ENCODE peak calls at places on chromosome 13, in four cellular contexts. N is brain microvascular endothelial cell; B is CD4-positive, CD25-positive, alpha-beta regulatory T cell; E is heart right ventricle. Z is an unnamed sample.

GRCh38 chr13:46598820-46599180 is 45.8 kb downstream of the LRCH1 start:
- DNase-seq in N (no peak), B (no peak), E (no peak), Z (no peak)

GRCh38 chr13:86446311-86446710 is 647.1 kb upstream of the SLITRK6 start:
- DNase-seq in N (peak), B (no peak), E (no peak), Z (no peak)

GRCh38 chr13:71477735-71478134 is 389.3 kb downstream of the DACH1 start:
- DNase-seq in N (no peak), B (no peak), E (no peak), Z (no peak)

GRCh38 chr13:33194820-33195692 is 90.5 kb downstream of the STARD13 start:
- DNase-seq in N (peak), B (no peak), E (no peak), Z (no peak)

GRCh38 chr13:42836930-42837329 is 55.5 kb downstream of the FAM216B start:
- DNase-seq in N (peak), B (no peak), E (no peak), Z (no peak)

GRCh38 chr13:112755331-112755730 is 65.5 kb downstream of the ATP11A start:
- DNase-seq in N (no peak), B (no peak), E (no peak), Z (no peak)

GRCh38 chr13:113654591-113655357 is 3.2 kb downstream of the ATP4B start:
- DNase-seq in N (no peak), B (no peak), E (no peak), Z (no peak)

GRCh38 chr13:26557393-26558073 is at the start of gene WASF3:
- DNase-seq in N (peak), B (no peak), E (peak), Z (no peak)

GRCh38 chr13:30204564-30204963 is 102.8 kb downstream of the KATNAL1 start:
- DNase-seq in N (no peak), B (no peak), E (no peak), Z (no peak)

GRCh38 chr13:47170971-47171370 is 274.1 kb upstream of the HTR2A start:
- DNase-seq in N (no peak), B (no peak), E (no peak), Z (no peak)

GRCh38 chr13:34011552-34012085 is 193.7 kb downstream of the RFC3 start:
- DNase-seq in N (no peak), B (no peak), E (no peak), Z (no peak)

GRCh38 chr13:74115138-74115537 is 19.1 kb downstream of the KLF12 start:
- DNase-seq in N (peak), B (no peak), E (no peak), Z (no peak)

DNA sequence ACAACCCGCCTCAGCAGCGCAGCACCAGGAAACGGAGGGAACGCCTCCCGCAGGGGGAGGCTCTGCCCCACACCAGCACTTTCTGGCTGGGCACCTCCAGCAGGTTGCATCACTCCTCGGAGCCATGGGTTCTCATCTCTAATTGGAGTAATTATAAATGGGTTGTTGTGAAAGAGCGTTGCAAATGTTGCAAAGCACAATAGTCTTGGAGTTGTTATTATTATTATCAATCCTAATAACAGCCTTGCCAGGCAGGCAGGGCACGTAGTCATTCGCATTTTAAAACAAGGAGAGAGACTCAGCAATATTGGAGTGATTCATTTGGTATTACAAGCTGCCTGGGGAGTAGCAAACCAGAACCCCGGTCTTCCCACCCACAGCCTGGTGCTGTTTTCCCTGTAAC is 108.6 kb upstream of the GJB6 start:
- DNase-seq in N (no peak), B (no peak), E (no peak), Z (no peak)
- H3K27ac ChIP-seq in N (no peak), B (no peak), E (no peak), Z (no peak)

GRCh38 chr13:98586400-98587144 is 9.7 kb upstream of the STK24 start:
- DNase-seq in N (no peak), B (no peak), E (no peak), Z (no peak)

GRCh38 chr13:98582947-98583346 is 6.0 kb upstream of the STK24 start:
- DNase-seq in N (no peak), B (no peak), E (no peak), Z (no peak)

GRCh38 chr13:98585398-98585754 is 8.5 kb upstream of the STK24 start:
- DNase-seq in N (no peak), B (no peak), E (no peak), Z (no peak)

GRCh38 chr13:98585946-98586345 is 9.0 kb upstream of the STK24 start:
- DNase-seq in N (no peak), B (no peak), E (no peak), Z (no peak)

DNA sequence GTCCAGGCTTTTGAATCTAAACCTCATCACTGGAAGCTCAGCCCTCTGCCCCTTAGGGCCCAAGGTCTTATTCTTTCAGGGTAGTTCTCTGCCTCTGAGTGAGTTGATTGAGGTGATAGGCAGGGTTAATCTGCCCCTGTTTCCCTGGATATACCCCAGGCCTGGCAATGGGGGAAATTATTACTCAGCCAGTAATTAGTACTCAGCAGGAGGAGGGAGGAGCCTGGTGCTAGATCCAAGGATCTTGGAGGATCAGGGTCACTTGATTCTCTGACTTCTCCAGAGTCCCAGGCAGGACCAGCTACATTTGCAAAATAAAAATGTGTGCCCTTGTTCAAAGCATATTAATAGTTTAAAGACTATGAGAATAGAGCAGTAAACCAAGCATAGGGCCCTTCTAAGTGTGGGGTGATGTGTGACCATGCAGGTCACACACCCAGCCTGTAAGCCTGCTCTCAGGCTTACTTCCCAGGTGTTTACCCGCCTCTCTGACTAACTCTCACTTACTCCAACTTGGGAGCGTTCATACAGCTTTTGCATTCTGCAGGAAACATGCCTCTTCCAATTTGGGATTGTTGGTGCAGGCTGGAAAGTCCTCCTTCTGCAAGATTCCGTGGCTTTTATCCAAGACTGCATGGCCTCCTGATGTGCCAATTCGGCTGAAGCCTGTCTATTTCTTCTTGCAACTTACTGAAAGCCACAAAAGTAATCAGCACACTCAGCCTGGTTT is 7.9 kb upstream of the STK24 start:
- DNase-seq in N (no peak), B (no peak), E (no peak), Z (no peak)
- H3K27ac ChIP-seq in N (no peak), B (no peak), E (no peak), Z (no peak)

GRCh38 chr13:39381456-39381855 is 221.5 kb downstream of the LHFPL6 start:
- DNase-seq in N (no peak), B (no peak), E (no peak), Z (no peak)

GRCh38 chr13:39379667-39380655 is 223.0 kb downstream of the LHFPL6 start:
- DNase-seq in N (no peak), B (no peak), E (no peak), Z (no peak)

GRCh38 chr13:39385621-39386231 is 217.3 kb downstream of the LHFPL6 start:
- DNase-seq in N (peak), B (no peak), E (no peak), Z (no peak)

GRCh38 chr13:39385154-39385553 is 217.8 kb downstream of the LHFPL6 start:
- DNase-seq in N (no peak), B (no peak), E (no peak), Z (no peak)
- H3K27ac ChIP-seq in N (no peak), B (no peak), E (peak), Z (no peak)

DNA sequence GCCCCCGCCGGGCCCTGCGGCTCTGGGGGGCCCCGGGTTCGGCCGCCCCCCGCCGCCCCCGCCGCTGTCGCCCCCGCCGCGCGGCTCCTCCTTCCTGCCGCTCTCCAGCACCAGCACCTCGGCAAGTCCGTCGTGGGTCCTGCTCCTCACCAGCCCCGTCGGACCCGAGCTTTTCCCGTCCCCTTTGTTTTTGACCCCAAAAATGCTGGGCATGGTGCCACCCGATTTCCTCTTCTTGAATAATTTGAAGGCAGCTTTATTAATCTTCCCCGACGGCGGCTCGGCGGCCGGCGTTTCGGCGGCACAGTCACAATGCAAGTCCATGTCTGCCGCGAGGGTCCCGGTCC is 945 bp downstream of the AMER2 start:
- DNase-seq in N (no peak), B (no peak), E (no peak), Z (no peak)
- H3K27ac ChIP-seq in N (no peak), B (no peak), E (no peak), Z (no peak)

GRCh38 chr13:99941911-99942310 is 29.7 kb downstream of the ZIC5 start:
- DNase-seq in N (no peak), B (no peak), E (no peak), Z (no peak)

GRCh38 chr13:99935772-99936171 is 35.8 kb downstream of the ZIC5 start:
- DNase-seq in N (no peak), B (no peak), E (no peak), Z (no peak)

GRCh38 chr13:99944606-99945005 is 27.0 kb downstream of the ZIC5 start:
- DNase-seq in N (no peak), B (no peak), E (no peak), Z (no peak)

GRCh38 chr13:99941086-99941485 is 30.5 kb downstream of the ZIC5 start:
- DNase-seq in N (no peak), B (no peak), E (no peak), Z (no peak)
- H3K27ac ChIP-seq in N (no peak), B (no peak), E (no peak), Z (no peak)

GRCh38 chr13:75478659-75479058 is 3.3 kb downstream of the TBC1D4 start:
- DNase-seq in N (no peak), B (no peak), E (no peak), Z (no peak)

GRCh38 chr13:75482070-75482819 is at the start of gene TBC1D4:
- DNase-seq in N (peak), B (peak), E (peak), Z (peak)

GRCh38 chr13:75480691-75481175 is 1.2 kb downstream of the TBC1D4 start:
- DNase-seq in N (no peak), B (no peak), E (peak), Z (peak)

GRCh38 chr13:75481176-75482069 is 546 bp downstream of the TBC1D4 start:
- DNase-seq in N (no peak), B (peak), E (peak), Z (peak)

DNA sequence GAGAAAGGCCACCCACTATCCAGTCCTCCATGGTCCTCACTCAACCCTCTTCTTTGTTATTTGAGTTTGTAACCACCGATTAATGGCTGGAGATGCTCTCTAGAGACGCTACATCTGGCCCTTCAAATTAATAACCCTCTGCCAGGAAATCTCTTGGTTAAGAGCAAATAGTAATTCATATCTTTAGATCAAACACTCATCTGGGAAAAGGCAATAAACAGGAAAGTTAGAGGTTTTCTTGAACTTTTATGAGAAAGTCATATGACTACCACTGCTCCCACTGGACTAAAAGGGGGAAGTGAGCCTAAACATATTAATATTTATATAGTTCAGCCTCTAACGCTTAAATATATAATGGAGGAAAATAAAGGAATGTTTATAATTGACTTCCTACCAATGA is 2.9 kb downstream of the TBC1D4 start:
- DNase-seq in N (no peak), B (no peak), E (no peak), Z (no peak)
- H3K27ac ChIP-seq in N (no peak), B (no peak), E (peak), Z (no peak)

DNA sequence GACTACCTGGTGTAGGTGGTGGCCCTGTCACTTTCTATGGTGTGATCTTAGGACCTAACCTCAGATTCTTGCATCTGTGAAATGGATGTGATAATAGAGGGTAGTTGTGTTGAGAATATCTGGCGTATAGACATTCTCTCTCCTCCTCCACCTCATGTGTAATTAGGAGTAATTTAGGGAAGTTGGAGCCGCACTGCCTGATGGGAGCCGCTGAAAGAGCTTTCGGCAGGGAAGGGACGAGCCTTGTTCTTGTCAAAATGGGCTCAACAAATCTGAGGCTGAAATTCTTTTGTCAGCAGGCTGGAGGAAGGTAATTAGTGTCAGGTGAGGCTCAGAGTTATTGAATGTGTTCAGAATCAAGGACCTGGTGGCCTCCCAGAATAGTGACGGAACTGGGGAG is 47.3 kb downstream of the SPATA13 start:
- DNase-seq in N (no peak), B (no peak), E (no peak), Z (no peak)
- H3K27ac ChIP-seq in N (no peak), B (no peak), E (no peak), Z (no peak)

DNA sequence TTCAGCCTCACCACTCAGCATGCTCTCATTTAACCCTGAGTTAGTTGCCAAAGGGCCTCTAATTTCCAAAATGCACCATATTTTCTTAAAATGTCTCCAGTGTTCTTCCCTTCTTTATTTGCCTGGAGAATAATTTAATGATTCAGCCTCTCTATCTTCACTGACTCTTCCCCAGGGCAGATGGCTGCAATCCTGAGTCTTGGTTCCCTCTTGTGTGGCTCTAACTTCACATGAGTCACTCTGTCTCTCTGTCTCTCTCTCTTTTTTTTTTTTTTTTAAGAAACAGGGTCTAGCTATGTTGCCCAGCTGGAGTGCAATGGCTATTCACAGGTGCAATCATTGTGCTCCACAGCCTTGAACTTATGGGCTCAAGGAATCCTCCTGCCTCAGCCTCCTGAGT is 251.4 kb downstream of the VWA8 start:
- DNase-seq in N (no peak), B (no peak), E (no peak), Z (no peak)
- H3K27ac ChIP-seq in N (no peak), B (no peak), E (no peak), Z (no peak)

DNA sequence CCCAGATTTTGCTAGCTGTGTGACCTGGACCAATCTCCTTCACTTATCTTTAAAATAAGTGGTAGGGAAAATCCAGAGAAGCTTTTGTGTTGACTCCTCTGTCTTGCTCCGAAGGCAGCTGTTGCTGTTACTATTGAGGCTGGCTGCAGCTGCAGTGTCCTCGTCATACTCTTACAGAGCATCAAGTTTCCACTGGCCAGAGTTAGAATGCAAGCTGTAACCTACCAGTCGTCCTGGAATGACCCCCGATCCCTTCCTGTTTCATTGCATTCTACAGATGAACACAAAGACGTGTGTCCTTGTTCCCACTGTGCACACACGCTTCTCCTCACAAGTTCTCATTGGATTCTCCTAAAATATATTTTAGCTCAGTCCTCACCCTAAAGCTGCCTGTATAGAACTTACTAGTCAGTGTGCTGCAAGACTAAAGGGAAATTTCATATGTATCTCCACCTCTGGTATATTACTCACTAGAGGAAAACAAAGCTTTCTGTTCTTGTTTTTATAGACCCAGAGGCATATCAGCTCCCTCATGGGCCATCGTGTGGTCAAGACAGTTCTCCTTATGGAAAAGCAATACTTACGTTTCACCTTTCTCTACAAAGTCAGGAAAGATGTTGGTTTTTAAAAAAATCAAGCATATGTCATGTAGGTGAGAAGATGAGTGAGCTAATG is 589.8 kb downstream of the LMO7 start:
- DNase-seq in N (peak), B (no peak), E (peak), Z (no peak)
- H3K27ac ChIP-seq in N (peak), B (no peak), E (no peak), Z (no peak)

DNA sequence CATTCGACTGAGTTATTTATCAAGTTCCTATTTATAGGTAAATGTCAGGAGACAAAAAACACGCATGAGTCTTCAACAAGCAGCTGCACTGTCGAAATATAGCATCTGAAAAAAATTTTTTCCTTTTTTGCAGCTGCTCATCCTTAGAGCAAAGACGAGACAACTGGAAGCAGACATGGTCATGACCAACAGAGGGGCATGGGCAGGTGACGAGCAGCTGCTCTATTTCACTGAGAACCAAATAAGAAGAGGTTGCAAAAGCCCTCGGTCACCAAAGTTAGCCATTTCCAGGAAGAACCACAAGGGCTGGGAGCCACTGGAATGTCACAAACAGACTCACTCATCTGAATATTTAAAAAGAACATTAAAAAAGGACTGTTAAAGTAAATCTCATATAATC is 22.2 kb downstream of the SOHLH2 start:
- DNase-seq in N (no peak), B (no peak), E (no peak), Z (no peak)
- H3K27ac ChIP-seq in N (no peak), B (no peak), E (no peak), Z (no peak)